ENCODE peak calls at places on chromosome 5, in six cellular contexts. L is right cardiac atrium, X is neural progenitor cell, Q is foreskin keratinocyte, Z is body of pancreas, J is Peyer's patch. D is an unnamed sample. For H3K4me1, the result is how much of the 10 kb centered on the place peaks cover.

GRCh38 chr5:83767409-83767992 is 46.8 kb upstream of the HAPLN1 start:
- DNase-seq in X (no peak), Q (peak), Z (no peak), L (no peak), J (no peak), D (no peak)

GRCh38 chr5:133783481-133783880 is 171.1 kb upstream of the FSTL4 start:
- DNase-seq in L (no peak), Z (no peak), X (no peak), Q (no peak), J (no peak), D (peak)

GRCh38 chr5:141040093-141040762 is 10.9 kb upstream of the PCDHB1 start:
- DNase-seq in Z (peak), L (peak), X (peak), Q (peak), J (no peak), D (peak)

GRCh38 chr5:142108432-142109355 is at the start of gene NDFIP1:
- DNase-seq in X (peak), J (peak), Q (peak), Z (peak), L (peak), D (peak)

GRCh38 chr5:134184155-134185135 is 7.7 kb upstream of the SKP1 start:
- DNase-seq in Z (peak), L (peak), X (peak), Q (peak), J (peak), D (peak)

GRCh38 chr5:61784337-61784736 is 452.3 kb downstream of the ZSWIM6 start:
- DNase-seq in Z (no peak), Q (no peak), L (no peak), J (no peak), X (no peak), D (no peak)

GRCh38 chr5:80754900-80755299 is 100.1 kb upstream of the DHFR start:
- DNase-seq in X (peak), L (no peak), J (peak), Z (no peak), Q (no peak), D (no peak)

GRCh38 chr5:9343146-9343850 is 202.6 kb downstream of the SEMA5A start:
- DNase-seq in Z (no peak), X (no peak), Q (peak), L (no peak), J (no peak), D (no peak)

GRCh38 chr5:133828727-133829126 is 139.7 kb downstream of the C5orf15 start:
- DNase-seq in Z (no peak), J (no peak), Q (no peak), L (no peak), X (no peak), D (no peak)

GRCh38 chr5:54741711-54742110 is 224.2 kb downstream of the SNX18 start:
- DNase-seq in L (no peak), J (no peak), X (no peak), Q (no peak), Z (no peak), D (no peak)

GRCh38 chr5:114789773-114790402 is 379.8 kb downstream of the TRIM36 start:
- DNase-seq in Q (peak), L (no peak), J (no peak), Z (no peak), X (peak), D (no peak)

GRCh38 chr5:51242453-51242852 is 140.8 kb upstream of the ISL1 start:
- DNase-seq in X (no peak), L (no peak), J (no peak), Z (no peak), Q (no peak), D (no peak)

GRCh38 chr5:109252731-109253130 is 157.0 kb downstream of the PJA2 start:
- DNase-seq in X (no peak), Z (no peak), L (no peak), Q (no peak), J (no peak), D (peak)

GRCh38 chr5:9661316-9662015 is 31.3 kb upstream of the TAS2R1 start:
- DNase-seq in J (no peak), Z (no peak), Q (peak), L (no peak), X (no peak), D (no peak)

GRCh38 chr5:64201986-64202385 is 36.3 kb downstream of the RNF180 start:
- DNase-seq in X (no peak), Z (no peak), Q (no peak), L (no peak), J (no peak), D (no peak)

GRCh38 chr5:27702339-27702820 is 664.0 kb upstream of the CDH9 start:
- DNase-seq in Q (peak), Z (no peak), L (no peak), J (no peak), X (peak), D (peak)

GRCh38 chr5:174386306-174386705 is 338.1 kb upstream of the MSX2 start:
- DNase-seq in L (no peak), X (no peak), Q (no peak), Z (no peak), J (no peak), D (no peak)

GRCh38 chr5:27217160-27217956 is 179.0 kb upstream of the CDH9 start:
- DNase-seq in Z (no peak), Q (no peak), X (no peak), J (no peak), L (no peak), D (no peak)

GRCh38 chr5:135979510-135979909 is 24.7 kb upstream of the LECT2 start:
- DNase-seq in Q (no peak), L (no peak), J (no peak), X (no peak), Z (no peak), D (no peak)

GRCh38 chr5:44695259-44695658 is 113.5 kb upstream of the MRPS30 start:
- DNase-seq in J (no peak), Z (no peak), Q (no peak), L (no peak), X (no peak), D (no peak)

GRCh38 chr5:168667301-168667859 is 88.2 kb upstream of the PANK3 start:
- DNase-seq in L (no peak), X (no peak), Z (no peak), J (peak), Q (no peak), D (no peak)

GRCh38 chr5:930853-931252 is 38.2 kb downstream of the TRIP13 start:
- DNase-seq in Z (no peak), J (peak), Q (no peak), L (no peak), X (no peak), D (no peak)

GRCh38 chr5:150085950-150086715 is at the start of gene CSF1R:
- DNase-seq in Z (no peak), X (no peak), Q (no peak), L (no peak), J (no peak), D (peak)

GRCh38 chr5:174412374-174412773 is 312.0 kb upstream of the MSX2 start:
- DNase-seq in Z (no peak), L (no peak), Q (no peak), J (no peak), X (no peak), D (no peak)

GRCh38 chr5:79878721-79879336 is 112.2 kb downstream of the MTX3 start:
- DNase-seq in Z (no peak), J (no peak), L (no peak), X (peak), Q (no peak), D (peak)

GRCh38 chr5:149931992-149932436 is 12.6 kb downstream of the PDE6A start:
- DNase-seq in Z (no peak), Q (no peak), L (no peak), J (no peak), X (no peak), D (no peak)

GRCh38 chr5:151038801-151039238 is 18.4 kb downstream of the GPX3 start:
- DNase-seq in Q (no peak), L (no peak), J (no peak), X (no peak), Z (no peak), D (no peak)

GRCh38 chr5:159345861-159346260 is 15.6 kb upstream of the IL12B start:
- DNase-seq in X (no peak), Z (no peak), L (no peak), Q (no peak), J (no peak), D (no peak)

GRCh38 chr5:133756756-133757155 is 144.4 kb upstream of the FSTL4 start:
- DNase-seq in X (no peak), J (no peak), Z (no peak), Q (no peak), L (no peak), D (no peak)

GRCh38 chr5:35313296-35313695 is 83.0 kb upstream of the PRLR start:
- DNase-seq in J (no peak), X (no peak), L (no peak), Q (peak), Z (no peak), D (no peak)

GRCh38 chr5:101458587-101458986 is 555.5 kb upstream of the ST8SIA4 start:
- DNase-seq in L (no peak), Z (no peak), J (no peak), X (no peak), Q (no peak), D (no peak)

GRCh38 chr5:111998871-111999270 is 241.9 kb upstream of the NREP start:
- DNase-seq in Z (no peak), X (no peak), L (no peak), Q (peak), J (no peak), D (no peak)

GRCh38 chr5:41772785-41773442 is 97.3 kb downstream of the OXCT1 start:
- DNase-seq in J (no peak), L (no peak), Q (no peak), Z (no peak), X (no peak), D (no peak)

GRCh38 chr5:119323630-119324000 is 32.2 kb upstream of the TNFAIP8 start:
- DNase-seq in Z (no peak), X (no peak), L (no peak), J (no peak), Q (peak), D (no peak)

GRCh38 chr5:179763215-179763945 is 30.4 kb upstream of the LTC4S start:
- DNase-seq in X (peak), Q (peak), Z (peak), J (peak), L (peak), D (peak)
- H3K4me1 ChIP-seq in X (under half), Q (under half), Z (half or more), J (under half), L (under half), D (under half)

DNA sequence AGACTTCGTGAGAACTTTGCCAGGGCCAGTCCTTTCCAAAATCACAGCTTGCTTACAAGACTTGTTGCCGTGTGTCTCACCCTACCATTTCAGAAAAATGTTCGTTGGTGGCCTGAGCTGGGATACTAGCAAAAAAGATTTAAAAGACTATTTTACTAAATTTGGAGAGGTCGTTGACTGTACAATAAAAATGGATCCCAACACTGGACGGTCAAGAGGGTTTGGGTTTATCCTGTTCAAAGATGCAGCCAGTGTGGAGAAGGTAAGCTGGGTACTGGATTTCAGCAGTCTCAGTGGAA is 1.4 kb downstream of the HNRNPAB start:
- DNase-seq in L (no peak), Q (no peak), X (no peak), J (no peak), Z (no peak), D (no peak)
- H3K27ac ChIP-seq in L (peak), Q (peak), X (no peak), J (peak), Z (no peak), D (no peak)

DNA sequence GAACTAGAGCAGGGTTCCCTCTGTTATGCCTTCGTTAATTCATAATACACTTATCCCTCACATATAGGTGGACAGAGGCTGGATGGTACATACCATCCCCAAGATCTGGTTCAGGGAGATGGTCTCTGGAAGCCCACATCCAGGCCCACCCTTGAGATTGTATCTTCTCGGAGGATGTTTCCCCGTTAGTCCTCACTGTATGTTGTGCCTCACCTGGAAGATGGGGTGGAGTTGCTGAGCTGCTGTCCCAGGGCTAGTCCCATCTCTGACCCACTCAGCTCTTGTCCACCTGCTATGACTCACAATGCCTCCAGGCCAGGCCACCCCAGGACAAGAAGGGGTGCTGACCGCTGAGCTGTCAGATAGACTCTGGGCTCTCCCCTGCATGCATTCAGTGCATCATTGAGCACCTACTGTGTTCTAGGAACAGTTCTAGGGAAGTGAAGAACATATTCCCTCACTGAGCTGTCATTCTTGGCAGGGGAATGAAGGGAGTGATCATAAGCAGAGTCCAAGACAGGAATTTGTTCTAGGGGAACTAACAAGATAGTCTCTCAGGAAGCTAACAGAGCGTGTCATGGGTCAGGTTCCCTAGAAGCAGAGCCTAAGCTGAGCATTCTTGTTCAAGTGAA is at the start of gene CBY3:
- DNase-seq in J (no peak), X (no peak), L (no peak), Z (no peak), Q (peak), D (no peak)
- H3K4me1 ChIP-seq in J (under half), X (under half), L (under half), Z (under half), Q (under half), D (under half)

GRCh38 chr5:68242743-68243142 is 27.2 kb downstream of the PIK3R1 start:
- DNase-seq in Q (no peak), J (no peak), X (no peak), Z (no peak), L (no peak), D (no peak)

GRCh38 chr5:68237715-68238114 is 22.2 kb downstream of the PIK3R1 start:
- DNase-seq in X (no peak), Q (no peak), Z (no peak), J (no peak), L (no peak), D (no peak)

GRCh38 chr5:68239485-68239884 is 23.9 kb downstream of the PIK3R1 start:
- DNase-seq in X (no peak), Q (peak), Z (peak), J (peak), L (peak), D (no peak)

GRCh38 chr5:68240771-68241170 is 25.2 kb downstream of the PIK3R1 start:
- DNase-seq in X (no peak), L (no peak), J (no peak), Z (no peak), Q (no peak), D (no peak)

DNA sequence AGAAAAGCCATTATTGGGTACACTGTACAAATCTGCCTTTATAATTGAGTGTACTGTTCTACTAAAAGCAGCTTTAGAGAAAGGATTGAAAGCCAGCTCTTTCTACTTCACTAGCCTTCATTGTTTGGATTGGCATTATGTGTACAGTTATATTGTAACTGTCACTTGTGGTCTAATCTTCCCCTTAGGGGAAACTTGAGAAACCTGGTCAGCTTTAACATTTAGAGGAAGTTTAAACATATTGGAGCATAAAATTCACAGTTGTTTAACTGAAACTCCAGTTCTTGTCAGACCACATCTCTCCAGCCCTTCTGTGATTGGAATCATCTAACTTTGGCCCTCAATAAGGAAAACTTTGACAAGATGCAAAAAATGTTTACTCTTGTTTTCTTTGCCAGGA is 24.6 kb downstream of the PIK3R1 start:
- DNase-seq in L (no peak), J (no peak), X (no peak), Q (no peak), Z (no peak), D (no peak)
- H3K27ac ChIP-seq in L (no peak), J (no peak), X (no peak), Q (no peak), Z (no peak), D (no peak)

D was measured in endodermal cell.